ENCODE peak calls at places on chromosomes 5 and 9, in five cellular contexts. J is IMR-90, R is neuronal stem cell, W is H1, K is mesenchymal stem cell. A is an unnamed sample.

GRCh38 chr5:6302684-6303083 is 75.7 kb downstream of the MED10 start:
- DNase-seq in J (no peak), R (peak; percentile 36), W (no peak), K (no peak), A (peak; percentile 25)

GRCh38 chr9:121985792-121986494 is 107.2 kb downstream of the TTLL11 start:
- DNase-seq in J (no peak), R (no peak), W (no peak), K (no peak), A (no peak)

GRCh38 chr5:138470322-138471285 is 5.3 kb downstream of the EGR1 start:
- DNase-seq in J (no peak), R (no peak), W (no peak), K (no peak), A (peak; percentile 58)

GRCh38 chr9:87119328-87119881 is 172.1 kb upstream of the GAS1 start:
- DNase-seq in J (peak; percentile 84), R (no peak), W (no peak), K (peak; percentile 90), A (no peak)

GRCh38 chr5:145237843-145238242 is 597.3 kb downstream of the PRELID2 start:
- DNase-seq in J (peak; percentile 24), R (peak; percentile 77), W (peak; percentile 46), K (peak; percentile 26), A (peak; percentile 88)

GRCh38 chr5:143259254-143259605 is 144.3 kb downstream of the NR3C1 start:
- DNase-seq in J (no peak), R (no peak), W (no peak), K (no peak), A (no peak)

GRCh38 chr5:139458580-139459407 is 3.7 kb downstream of the ECSCR start:
- DNase-seq in J (peak; percentile 88), R (no peak), W (no peak), K (peak; percentile 44), A (no peak)

GRCh38 chr9:12628546-12628945 is 64.6 kb upstream of the TYRP1 start:
- DNase-seq in J (no peak), R (no peak), W (no peak), K (no peak), A (no peak)

GRCh38 chr5:139708877-139709586 is 60.9 kb downstream of the CXXC5 start:
- DNase-seq in J (peak; percentile 28), R (peak; percentile 79), W (no peak), K (peak; percentile 91), A (peak; percentile 97)

GRCh38 chr5:52521236-52521635 is 266.5 kb upstream of the ITGA1 start:
- DNase-seq in J (no peak), R (no peak), W (no peak), K (no peak), A (no peak)

GRCh38 chr9:98551511-98552286 is 157.0 kb downstream of the GABBR2 start:
- DNase-seq in J (peak; percentile 97), R (no peak), W (no peak), K (peak; percentile 20), A (peak; percentile 67)

GRCh38 chr5:99644822-99645221 is 716.0 kb upstream of the CHD1 start:
- DNase-seq in J (no peak), R (no peak), W (no peak), K (no peak), A (no peak)

GRCh38 chr5:123705741-123706140 is 193.8 kb downstream of the CSNK1G3 start:
- DNase-seq in J (peak; percentile 66), R (no peak), W (no peak), K (no peak), A (no peak)

GRCh38 chr5:68534131-68534940 is 318.8 kb downstream of the PIK3R1 start:
- DNase-seq in J (no peak), R (peak; percentile 18), W (no peak), K (no peak), A (no peak)

GRCh38 chr5:176589039-176589769 is 20.8 kb downstream of the GPRIN1 start:
- DNase-seq in J (no peak), R (no peak), W (no peak), K (no peak), A (no peak)

GRCh38 chr5:139605887-139606286 is 42.3 kb upstream of the CXXC5 start:
- DNase-seq in J (no peak), R (no peak), W (no peak), K (no peak), A (no peak)

GRCh38 chr9:72362118-72362531 is 2.9 kb downstream of the ZFAND5 start:
- DNase-seq in J (peak; percentile 53), R (no peak), W (no peak), K (peak; percentile 67), A (no peak)

GRCh38 chr9:14750871-14751270 is 28.3 kb upstream of the CER1 start:
- DNase-seq in J (no peak), R (no peak), W (no peak), K (no peak), A (no peak)

GRCh38 chr9:14748373-14748772 is 25.8 kb upstream of the CER1 start:
- DNase-seq in J (no peak), R (no peak), W (no peak), K (no peak), A (no peak)

GRCh38 chr9:14752271-14752670 is 29.7 kb upstream of the CER1 start:
- DNase-seq in J (no peak), R (no peak), W (no peak), K (no peak), A (peak; percentile 91)

GRCh38 chr9:14747116-14747515 is 24.6 kb upstream of the CER1 start:
- DNase-seq in J (no peak), R (no peak), W (no peak), K (no peak), A (peak; percentile 96)

GRCh38 chr9:14749738-14750137 is 27.2 kb upstream of the CER1 start:
- DNase-seq in J (no peak), R (no peak), W (no peak), K (no peak), A (no peak)
- H2BK15ac ChIP-seq in J (no peak overlapping the region), R (no peak overlapping the region), W (no peak overlapping the region), K (no peak overlapping the region), A (peak overlapping the region; percentile 80)

DNA sequence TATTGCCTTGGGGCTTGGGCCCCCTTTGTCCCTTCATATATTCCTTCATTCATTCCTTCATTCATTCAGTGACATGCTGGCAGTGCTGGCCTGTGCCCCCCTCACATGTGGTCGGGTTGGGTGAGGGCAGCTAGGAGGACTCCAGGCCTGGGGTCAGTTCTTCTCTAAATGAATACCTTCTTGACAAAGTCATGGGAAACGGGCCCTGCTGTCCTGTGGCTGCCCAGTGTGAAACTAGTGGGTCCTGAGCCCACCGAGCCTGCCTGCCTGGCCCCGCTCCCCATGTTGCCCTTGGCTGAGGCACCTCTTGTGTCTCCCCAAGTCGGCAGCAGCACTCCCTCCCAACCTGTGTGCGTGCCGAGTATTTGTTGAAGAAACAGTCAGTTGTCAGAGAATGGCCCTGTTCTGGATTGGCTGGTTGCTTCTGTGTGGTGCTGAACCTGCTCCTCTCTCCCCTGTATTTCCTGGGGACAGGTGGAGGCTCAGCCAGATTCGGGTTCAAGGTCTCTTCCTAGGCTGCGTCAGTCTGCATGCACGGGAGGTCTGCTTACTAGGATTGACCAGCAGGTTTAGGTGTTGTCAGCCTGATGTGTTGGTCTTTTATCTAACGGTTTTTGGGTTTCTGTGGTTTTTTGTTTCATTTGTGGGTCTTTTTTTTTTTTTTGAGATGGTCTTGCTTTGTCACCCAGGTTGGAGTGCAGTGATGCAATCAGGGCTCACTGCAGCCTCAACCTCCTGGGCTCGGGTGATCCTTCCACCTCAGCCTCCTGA is 3.0 kb upstream of the CEL start:
- DNase-seq in J (no peak), R (no peak), W (no peak), K (no peak), A (no peak)
- H3K9ac ChIP-seq in J (no peak overlapping the region), R (no peak overlapping the region), W (no peak overlapping the region), K (no peak overlapping the region), A (no peak overlapping the region)

GRCh38 chr9:5453673-5454072 is 3.3 kb downstream of the CD274 start:
- DNase-seq in J (no peak), R (no peak), W (no peak), K (peak; percentile 15), A (no peak)

GRCh38 chr9:5452286-5452609 is 1.9 kb downstream of the CD274 start:
- DNase-seq in J (no peak), R (no peak), W (no peak), K (no peak), A (no peak)

GRCh38 chr9:5459289-5459829 is 9.0 kb downstream of the CD274 start:
- DNase-seq in J (no peak), R (no peak), W (no peak), K (peak; percentile 24), A (peak; percentile 71)

GRCh38 chr9:5453004-5453403 is 2.7 kb downstream of the CD274 start:
- DNase-seq in J (no peak), R (no peak), W (no peak), K (no peak), A (no peak)

DNA sequence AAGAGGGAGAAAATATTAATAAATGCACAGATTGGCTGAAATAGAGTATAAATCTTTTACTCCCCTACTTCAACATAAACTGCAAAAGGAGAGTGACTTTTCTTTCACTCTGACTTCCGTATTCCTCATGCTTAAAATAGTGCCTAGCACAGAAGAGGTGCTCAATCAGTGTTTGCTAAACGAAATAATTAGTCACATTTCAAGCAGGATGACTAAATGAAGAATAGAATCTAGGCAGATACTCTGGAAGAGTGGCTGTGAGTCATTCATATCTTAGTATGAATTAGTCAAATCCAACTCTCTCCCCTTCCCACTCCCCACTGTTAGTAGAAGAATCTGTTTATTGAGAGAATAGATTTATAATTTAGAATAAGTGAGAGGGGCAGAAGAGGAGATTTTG is 4.8 kb downstream of the CD274 start:
- DNase-seq in J (peak; percentile 83), R (no peak), W (no peak), K (peak; percentile 76), A (no peak)
- H3K4me3 ChIP-seq in J (no peak overlapping the region), R (no peak overlapping the region), W (no peak overlapping the region), K (peak overlapping the region; percentile 26), A (no peak overlapping the region)

DNA sequence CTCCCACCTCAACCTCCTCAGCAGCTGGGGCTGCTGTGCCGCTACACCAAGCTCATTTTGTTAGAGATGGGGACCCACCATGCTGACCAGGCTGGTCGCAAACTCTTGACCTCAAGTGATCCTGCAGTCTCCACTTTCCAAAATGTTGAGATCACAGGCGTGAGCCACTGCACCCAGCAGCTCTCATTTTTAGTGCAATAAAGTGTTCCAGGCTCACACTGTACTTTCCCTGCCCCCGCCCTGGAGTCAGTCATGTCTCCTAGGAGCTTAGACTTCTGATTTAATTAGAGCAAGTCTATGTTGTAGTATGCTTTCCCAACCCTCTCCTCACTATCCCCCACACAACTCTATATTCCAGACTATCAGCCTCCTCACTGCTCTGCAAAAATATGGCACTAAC is 238.0 kb upstream of the ACTBL2 start:
- DNase-seq in J (no peak), R (no peak), W (no peak), K (no peak), A (no peak)
- H2BK15ac ChIP-seq in J (peak overlapping the region; percentile 1), R (no peak overlapping the region), W (no peak overlapping the region), K (no peak overlapping the region), A (no peak overlapping the region)

A was measured in mesendoderm.